ENCODE peak calls at places on chromosomes 12 and 14, in four cellular contexts. N is mesendoderm, D is lung, Q is fibroblast of lung. V is an unnamed sample. For H3K36me3, the result is how much of the 10 kb centered on the place peaks cover.

GRCh38 chr12:96487214-96487613 is 2.2 kb upstream of the CFAP54 start:
- DNase-seq in N (no peak), D (no peak), Q (peak), V (peak)

GRCh38 chr12:51926718-51927117 is 19.4 kb downstream of the ACVRL1 start:
- DNase-seq in Q (no peak), N (peak), D (no peak), V (peak)

GRCh38 chr12:47905313-47905730 is 528 bp upstream of the VDR start:
- DNase-seq in D (peak), Q (peak), N (no peak), V (no peak)

GRCh38 chr12:89370850-89371249 is 18.5 kb upstream of the DUSP6 start:
- DNase-seq in Q (peak), D (no peak), N (no peak), V (peak)

GRCh38 chr12:119672194-119672593 is 4.3 kb downstream of the PRKAB1 start:
- DNase-seq in Q (no peak), N (no peak), D (no peak), V (no peak)

GRCh38 chr14:58673722-58674121 is 36.0 kb downstream of the DACT1 start:
- DNase-seq in N (no peak), D (no peak), Q (no peak), V (no peak)

GRCh38 chr14:46840971-46841729 is 189.6 kb upstream of the RPL10L start:
- DNase-seq in D (no peak), Q (peak), N (peak), V (no peak)

GRCh38 chr14:51498411-51499227 is 153.1 kb upstream of the FRMD6 start:
- DNase-seq in D (no peak), Q (no peak), N (peak), V (no peak)

GRCh38 chr12:52235822-52236291 is 2.8 kb downstream of the KRT7 start:
- DNase-seq in N (no peak), D (no peak), Q (no peak), V (no peak)

GRCh38 chr12:76310110-76310509 is 38.1 kb downstream of the BBS10 start:
- DNase-seq in Q (peak), D (no peak), N (no peak), V (peak)

GRCh38 chr14:67623114-67623513 is 3.4 kb downstream of the ARG2 start:
- DNase-seq in N (peak), Q (peak), D (no peak), V (no peak)

GRCh38 chr12:2390133-2390532 is 337.3 kb downstream of the CACNA1C start:
- DNase-seq in N (no peak), Q (no peak), D (no peak), V (no peak)

GRCh38 chr14:85619866-85620265 is 89.9 kb downstream of the FLRT2 start:
- DNase-seq in N (peak), Q (peak), D (no peak), V (no peak)

GRCh38 chr12:4353785-4354208 is 25.7 kb downstream of the FGF23 start:
- DNase-seq in D (no peak), N (peak), Q (no peak), V (no peak)

GRCh38 chr12:91140660-91141045 is 29.4 kb upstream of the LUM start:
- DNase-seq in N (no peak), D (no peak), Q (peak), V (peak)

GRCh38 chr12:26810330-26810729 is 22.7 kb downstream of the ITPR2 start:
- DNase-seq in D (no peak), N (peak), Q (peak), V (peak)

GRCh38 chr12:95956557-95957145 is 13.5 kb downstream of the AMDHD1 start:
- DNase-seq in D (no peak), Q (no peak), N (no peak), V (no peak)

GRCh38 chr12:91139264-91139663 is 28.0 kb upstream of the LUM start:
- DNase-seq in D (no peak), Q (no peak), N (peak), V (no peak)

GRCh38 chr14:90093942-90094595 is 32.3 kb downstream of the KCNK13 start:
- DNase-seq in D (no peak), Q (peak), N (no peak), V (peak)

GRCh38 chr12:42145552-42146215 is 1.0 kb upstream of the GXYLT1 start:
- DNase-seq in D (no peak), N (peak), Q (no peak), V (no peak)

GRCh38 chr14:88895116-88895515 is 70.7 kb downstream of the TTC8 start:
- DNase-seq in Q (peak), D (no peak), N (no peak), V (peak)

GRCh38 chr12:104790296-104791125 is 167.6 kb downstream of the SLC41A2 start:
- DNase-seq in D (peak), Q (no peak), N (peak), V (no peak)

GRCh38 chr12:51941011-51941561 is 10.4 kb upstream of the ACVR1B start:
- DNase-seq in D (no peak), N (no peak), Q (no peak), V (peak)

GRCh38 chr14:20707622-20708021 is 19.1 kb downstream of the ANG start:
- DNase-seq in Q (peak), D (peak), N (no peak), V (no peak)

GRCh38 chr12:127294651-127295205 is 972.2 kb upstream of the TMEM132C start:
- DNase-seq in Q (no peak), N (no peak), D (no peak), V (no peak)

GRCh38 chr14:21087294-21088091 is 11.0 kb downstream of the ZNF219 start:
- DNase-seq in N (peak), Q (peak), D (no peak), V (peak)

GRCh38 chr12:113196996-113197395 is 11.5 kb downstream of the RITA1 start:
- DNase-seq in N (peak), Q (peak), D (peak), V (peak)

GRCh38 chr14:39617537-39617936 is 185.3 kb upstream of the FBXO33 start:
- DNase-seq in D (no peak), Q (peak), N (no peak), V (no peak)

GRCh38 chr12:105253882-105254513 is 18.0 kb upstream of the APPL2 start:
- DNase-seq in N (peak), Q (peak), D (no peak), V (peak)

GRCh38 chr12:59317598-59317997 is 278.2 kb upstream of the SLC16A7 start:
- DNase-seq in Q (no peak), N (peak), D (no peak), V (no peak)

GRCh38 chr14:52650774-52651173 is 44.6 kb downstream of the ERO1A start:
- DNase-seq in D (no peak), N (no peak), Q (no peak), V (peak)

GRCh38 chr14:48944802-48945201 is 641.4 kb downstream of the RPS29 start:
- DNase-seq in Q (no peak), D (no peak), N (no peak), V (no peak)

GRCh38 chr14:91317381-91318313 is 73.1 kb upstream of the GPR68 start:
- DNase-seq in Q (peak), D (peak), N (no peak), V (no peak)

GRCh38 chr14:105087308-105087962 is 22.2 kb upstream of the GPR132 start:
- DNase-seq in Q (peak), N (peak), D (no peak), V (peak)

GRCh38 chr12:23810327-23810902 is 139.1 kb downstream of the SOX5 start:
- DNase-seq in N (peak), D (no peak), Q (no peak), V (no peak)

GRCh38 chr12:27615331-27615891 is 80.8 kb upstream of the REP15 start:
- DNase-seq in D (no peak), Q (peak), N (peak), V (no peak)

DNA sequence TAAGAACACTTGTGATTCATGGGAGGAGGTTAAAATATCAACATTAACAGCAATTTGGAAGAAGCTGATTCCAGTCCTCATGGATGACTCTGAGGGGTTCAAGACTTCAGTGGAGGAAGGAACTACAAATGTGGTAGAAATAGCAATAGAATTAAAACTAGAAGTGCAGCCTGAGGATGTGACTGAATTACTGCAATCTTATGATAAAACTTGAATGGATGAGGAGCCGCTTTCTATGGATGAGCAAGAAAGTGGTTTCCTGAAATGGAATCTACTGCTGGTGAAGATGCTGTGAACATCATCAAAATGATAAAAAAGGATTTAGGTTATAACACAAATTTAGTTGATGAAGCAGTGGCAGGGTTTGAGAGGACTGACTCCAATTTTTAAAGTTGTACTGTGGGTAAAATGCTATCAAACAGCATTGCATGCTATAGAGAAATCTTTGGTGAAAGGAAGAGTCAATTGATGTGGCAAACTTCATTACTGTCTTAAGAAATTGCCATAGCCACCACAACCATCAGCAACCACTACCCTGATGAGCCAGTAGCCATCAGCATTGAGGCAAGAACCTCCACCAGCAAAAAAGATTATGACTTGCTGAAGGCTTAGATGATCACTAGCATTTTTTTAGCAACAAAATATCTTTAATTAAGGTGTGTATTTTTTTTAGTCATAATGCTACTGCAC is 25.9 kb upstream of the MTERF2 start:
- DNase-seq in D (no peak), Q (no peak), N (no peak), V (no peak)
- H3K4me3 ChIP-seq in D (no peak), Q (no peak), N (no peak), V (no peak)

DNA sequence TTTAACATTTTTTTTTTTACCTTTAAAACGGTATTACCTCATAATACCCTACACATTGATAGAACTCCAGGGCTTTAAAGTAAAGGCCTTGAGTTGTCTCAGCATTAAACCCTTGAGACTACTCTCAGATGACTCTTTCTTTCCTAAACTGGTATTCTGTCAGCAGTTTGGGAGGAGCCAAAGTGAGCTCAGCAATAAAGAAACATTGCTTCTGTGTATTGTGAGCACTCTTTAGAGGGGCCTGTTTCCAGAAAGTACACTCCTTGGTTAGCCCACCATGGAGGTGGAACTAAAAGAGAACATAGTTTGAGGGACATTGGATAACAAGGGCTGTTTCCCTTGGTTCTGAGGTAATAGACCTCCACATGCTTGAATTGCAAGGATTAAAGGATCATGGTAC is 20.4 kb downstream of the MAP3K12 start:
- DNase-seq in D (no peak), N (no peak), Q (no peak), V (no peak)
- H3K36me3 ChIP-seq in D (half or more), N (under half), Q (under half), V (half or more)

DNA sequence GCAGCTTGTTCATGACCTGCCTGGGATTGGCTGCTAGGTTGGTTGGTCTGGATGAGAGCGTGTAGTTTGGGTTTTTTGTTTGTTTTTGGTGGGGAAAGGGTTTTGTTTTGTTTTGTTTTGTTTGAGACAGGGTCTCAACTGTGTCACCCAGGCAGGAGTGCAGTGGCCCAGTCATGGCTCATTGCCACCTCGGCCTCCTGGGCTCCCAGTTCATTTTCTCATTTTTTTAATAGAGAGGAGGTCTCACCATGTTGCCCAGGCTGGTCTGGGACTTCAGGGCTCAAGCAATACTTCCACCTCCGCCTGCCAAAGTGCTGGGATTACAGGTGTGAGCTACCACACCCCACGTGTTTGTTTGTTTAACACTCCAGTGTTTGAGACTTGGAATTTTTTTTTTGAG is 3.8 kb downstream of the DYNC1H1 start:
- DNase-seq in N (no peak), D (no peak), Q (no peak), V (no peak)
- H3K4me3 ChIP-seq in N (no peak), D (no peak), Q (no peak), V (no peak)

GRCh38 chr12:45353944-45354343 is 138.0 kb downstream of the ANO6 start:
- DNase-seq in N (no peak), Q (no peak), D (no peak), V (no peak)

GRCh38 chr12:45356822-45357546 is 141.1 kb downstream of the ANO6 start:
- DNase-seq in D (no peak), N (no peak), Q (no peak), V (no peak)

GRCh38 chr12:45357547-45358417 is 141.9 kb downstream of the ANO6 start:
- DNase-seq in N (no peak), D (no peak), Q (no peak), V (no peak)

GRCh38 chr12:45354399-45354798 is 138.5 kb downstream of the ANO6 start:
- DNase-seq in N (peak), D (no peak), Q (no peak), V (no peak)

DNA sequence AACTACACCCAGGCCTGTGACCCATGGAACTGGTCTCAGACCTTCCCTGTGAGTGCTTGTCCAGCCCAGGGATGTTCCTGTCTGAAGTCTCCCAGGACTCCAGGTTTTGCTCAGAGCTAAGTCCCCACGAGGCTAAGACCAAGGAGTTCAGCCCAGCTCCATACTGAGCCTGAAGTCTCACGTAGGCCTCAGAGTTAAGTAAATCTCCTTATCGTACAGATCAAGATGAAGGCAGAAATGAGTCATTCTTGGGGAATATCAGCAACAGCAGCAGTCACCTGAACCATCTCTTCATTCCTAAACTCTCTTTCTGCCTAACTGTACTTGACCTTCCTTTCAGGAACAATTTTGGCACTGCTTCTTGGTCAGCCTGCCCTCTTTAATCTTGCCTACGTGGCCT is 139.9 kb downstream of the ANO6 start:
- DNase-seq in N (no peak), D (no peak), Q (peak), V (no peak)
- H3K36me3 ChIP-seq in N (under half), D (under half), Q (under half), V (under half)

GRCh38 chr14:81309511-81309910 is 88.8 kb upstream of the GTF2A1 start:
- DNase-seq in N (no peak), D (no peak), Q (no peak), V (no peak)
- H3K4me3 ChIP-seq in N (no peak), D (no peak), Q (no peak), V (no peak)

GRCh38 chr14:31244626-31245025 is 37.0 kb upstream of the HECTD1 start:
- DNase-seq in D (no peak), Q (no peak), N (no peak), V (no peak)

GRCh38 chr14:31239673-31240072 is 32.1 kb upstream of the HECTD1 start:
- DNase-seq in D (peak), N (no peak), Q (no peak), V (no peak)

GRCh38 chr14:31241450-31242114 is 34.0 kb upstream of the HECTD1 start:
- DNase-seq in N (no peak), Q (no peak), D (no peak), V (peak)

GRCh38 chr14:31243860-31244259 is 36.3 kb upstream of the HECTD1 start:
- DNase-seq in N (peak), D (peak), Q (no peak), V (no peak)
- H3K36me3 ChIP-seq in N (under half), D (under half), Q (under half), V (under half)

GRCh38 chr12:19483727-19484126 is 44.4 kb downstream of the AEBP2 start:
- DNase-seq in Q (no peak), N (no peak), D (no peak), V (no peak)

GRCh38 chr12:19482551-19483109 is 43.3 kb downstream of the AEBP2 start:
- DNase-seq in D (no peak), Q (no peak), N (peak), V (peak)

GRCh38 chr12:19480459-19480858 is 41.2 kb downstream of the AEBP2 start:
- DNase-seq in Q (no peak), D (no peak), N (no peak), V (no peak)

GRCh38 chr12:19484738-19485137 is 45.4 kb downstream of the AEBP2 start:
- DNase-seq in Q (no peak), D (no peak), N (no peak), V (no peak)

DNA sequence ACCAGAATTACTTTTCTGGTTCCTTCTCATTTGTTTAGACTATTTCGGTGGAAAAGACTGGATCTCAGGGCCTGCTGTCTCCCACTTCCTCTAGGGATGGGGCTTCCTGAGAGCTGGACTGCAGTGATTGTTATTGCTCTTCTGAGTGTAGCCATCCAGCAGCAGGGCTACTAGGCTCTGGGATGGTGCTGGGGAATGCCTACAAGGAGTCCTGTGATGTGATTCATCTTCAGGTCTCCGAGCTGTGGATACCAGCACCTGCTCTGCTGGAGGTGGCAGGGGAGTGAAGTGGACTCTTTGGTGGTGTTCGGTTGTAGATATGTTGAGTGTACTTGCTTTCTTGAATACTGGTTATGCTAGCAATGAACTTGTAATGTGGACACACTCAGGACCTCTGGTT is 42.7 kb downstream of the AEBP2 start:
- DNase-seq in N (peak), Q (no peak), D (no peak), V (no peak)
- H3K4me3 ChIP-seq in N (no peak), Q (no peak), D (no peak), V (no peak)

GRCh38 chr12:115964626-115965025 is 312.9 kb downstream of the MED13L start:
- DNase-seq in D (no peak), Q (no peak), N (no peak), V (no peak)
- H3K36me3 ChIP-seq in D (under half), Q (under half), N (under half), V (under half)

DNA sequence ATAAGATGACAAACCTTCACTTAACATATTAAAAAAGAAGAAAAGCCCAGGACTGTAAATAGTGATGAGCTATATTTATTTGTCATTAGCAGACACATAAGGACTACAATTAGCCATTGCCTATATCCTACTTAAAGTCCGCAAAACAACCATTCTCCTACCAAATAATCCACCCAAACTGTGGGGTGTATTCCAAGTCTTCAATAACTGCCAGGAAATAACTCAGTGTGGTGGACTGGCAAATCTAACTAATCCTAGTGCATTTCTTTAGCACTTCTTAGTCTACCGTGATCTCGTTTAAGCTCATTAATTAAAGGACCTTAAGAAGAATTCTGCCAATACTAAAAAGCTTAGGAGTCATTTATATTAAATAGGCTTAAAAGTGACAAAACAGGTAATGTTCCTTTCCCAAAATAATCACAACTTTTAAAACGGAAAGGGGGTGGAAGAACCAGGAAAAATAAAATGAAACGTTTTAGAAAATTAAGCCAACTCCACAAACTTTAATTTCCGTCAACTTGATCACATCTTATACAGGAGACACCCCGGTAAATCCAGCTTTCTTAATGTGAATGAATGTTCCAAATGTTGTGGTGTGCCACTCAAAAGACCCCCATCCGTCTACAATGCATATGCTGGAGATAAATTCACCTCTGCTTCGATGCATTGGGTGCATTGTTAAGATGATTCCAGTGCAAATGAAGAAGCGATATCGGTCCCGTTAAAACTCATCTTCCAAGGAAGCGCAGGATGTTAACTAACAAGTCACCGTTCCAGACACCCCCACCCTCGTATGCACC is 1.7 kb downstream of the NOVA1 start:
- DNase-seq in N (peak), D (no peak), Q (peak), V (no peak)
- H3K4me3 ChIP-seq in N (peak), D (no peak), Q (peak), V (peak)